ENCODE peak calls at places on chromosomes 16 and 17, in five cellular contexts. One of them, this sample, is unnamed.

GRCh38 chr16:17334096-17334495 is 136.7 kb downstream of the XYLT1 start:
- DNase-seq in stimulated activated CD4-positive, alpha-beta T cell treated with anti-CD3 and anti-CD28 coated beads, Interleukin-1b, Interleukin-23, amount 100 ng/mL, for 24 hours: no peak
- DNase-seq in stimulated activated CD8-positive, alpha-beta memory T cell treated with anti-CD3 and anti-CD28 coated beads, Interleukin-4, amount 100 ng/mL, for 24 hours: no peak
- DNase-seq in HepG2: no peak
- DNase-seq in activated CD4-positive, alpha-beta T cell treated with anti-CD3 and anti-CD28 coated beads, Interleukin-2, amount 10 ng/mL, durations not matched to agents 7 days and 5 days: no peak
- DNase-seq in this sample: no peak

GRCh38 chr16:1458336-1458976 is 14.1 kb upstream of the CCDC154 start:
- DNase-seq in stimulated activated CD8-positive, alpha-beta memory T cell treated with anti-CD3 and anti-CD28 coated beads, Interleukin-4, amount 100 ng/mL, for 24 hours: no peak
- DNase-seq in activated CD4-positive, alpha-beta T cell treated with anti-CD3 and anti-CD28 coated beads, Interleukin-2, amount 10 ng/mL, durations not matched to agents 7 days and 5 days: no peak
- DNase-seq in stimulated activated CD4-positive, alpha-beta T cell treated with anti-CD3 and anti-CD28 coated beads, Interleukin-1b, Interleukin-23, amount 100 ng/mL, for 24 hours: no peak
- DNase-seq in HepG2: no peak
- DNase-seq in this sample: no peak

GRCh38 chr17:29143894-29144293 is 36.3 kb downstream of the MYO18A start:
- DNase-seq in stimulated activated CD8-positive, alpha-beta memory T cell treated with anti-CD3 and anti-CD28 coated beads, Interleukin-4, amount 100 ng/mL, for 24 hours: no peak
- DNase-seq in HepG2: peak; percentile 69
- DNase-seq in stimulated activated CD4-positive, alpha-beta T cell treated with anti-CD3 and anti-CD28 coated beads, Interleukin-1b, Interleukin-23, amount 100 ng/mL, for 24 hours: no peak
- DNase-seq in activated CD4-positive, alpha-beta T cell treated with anti-CD3 and anti-CD28 coated beads, Interleukin-2, amount 10 ng/mL, durations not matched to agents 7 days and 5 days: peak; percentile 22
- DNase-seq in this sample: no peak

GRCh38 chr16:1159973-1160772 is 7.3 kb downstream of the CACNA1H start:
- DNase-seq in HepG2: peak; percentile 83
- DNase-seq in stimulated activated CD8-positive, alpha-beta memory T cell treated with anti-CD3 and anti-CD28 coated beads, Interleukin-4, amount 100 ng/mL, for 24 hours: no peak
- DNase-seq in stimulated activated CD4-positive, alpha-beta T cell treated with anti-CD3 and anti-CD28 coated beads, Interleukin-1b, Interleukin-23, amount 100 ng/mL, for 24 hours: no peak
- DNase-seq in activated CD4-positive, alpha-beta T cell treated with anti-CD3 and anti-CD28 coated beads, Interleukin-2, amount 10 ng/mL, durations not matched to agents 7 days and 5 days: no peak
- DNase-seq in this sample: no peak

GRCh38 chr17:8375738-8376259 is 705 bp downstream of the KRABD2 start:
- DNase-seq in stimulated activated CD8-positive, alpha-beta memory T cell treated with anti-CD3 and anti-CD28 coated beads, Interleukin-4, amount 100 ng/mL, for 24 hours: no peak
- DNase-seq in HepG2: no peak
- DNase-seq in stimulated activated CD4-positive, alpha-beta T cell treated with anti-CD3 and anti-CD28 coated beads, Interleukin-1b, Interleukin-23, amount 100 ng/mL, for 24 hours: no peak
- DNase-seq in activated CD4-positive, alpha-beta T cell treated with anti-CD3 and anti-CD28 coated beads, Interleukin-2, amount 10 ng/mL, durations not matched to agents 7 days and 5 days: no peak
- DNase-seq in this sample: no peak

GRCh38 chr17:19646788-19647696 is 1.5 kb upstream of the ALDH3A2 start:
- DNase-seq in activated CD4-positive, alpha-beta T cell treated with anti-CD3 and anti-CD28 coated beads, Interleukin-2, amount 10 ng/mL, durations not matched to agents 7 days and 5 days: no peak
- DNase-seq in HepG2: peak; percentile 69
- DNase-seq in stimulated activated CD4-positive, alpha-beta T cell treated with anti-CD3 and anti-CD28 coated beads, Interleukin-1b, Interleukin-23, amount 100 ng/mL, for 24 hours: no peak
- DNase-seq in stimulated activated CD8-positive, alpha-beta memory T cell treated with anti-CD3 and anti-CD28 coated beads, Interleukin-4, amount 100 ng/mL, for 24 hours: no peak
- DNase-seq in this sample: no peak

GRCh38 chr16:66924527-66925321 is 611 bp downstream of the RRAD start:
- DNase-seq in stimulated activated CD4-positive, alpha-beta T cell treated with anti-CD3 and anti-CD28 coated beads, Interleukin-1b, Interleukin-23, amount 100 ng/mL, for 24 hours: no peak
- DNase-seq in activated CD4-positive, alpha-beta T cell treated with anti-CD3 and anti-CD28 coated beads, Interleukin-2, amount 10 ng/mL, durations not matched to agents 7 days and 5 days: peak; percentile 35
- DNase-seq in stimulated activated CD8-positive, alpha-beta memory T cell treated with anti-CD3 and anti-CD28 coated beads, Interleukin-4, amount 100 ng/mL, for 24 hours: no peak
- DNase-seq in HepG2: no peak
- DNase-seq in this sample: no peak

GRCh38 chr17:7922499-7923289 is 6.6 kb upstream of the RNF227 start:
- DNase-seq in HepG2: no peak
- DNase-seq in activated CD4-positive, alpha-beta T cell treated with anti-CD3 and anti-CD28 coated beads, Interleukin-2, amount 10 ng/mL, durations not matched to agents 7 days and 5 days: peak; percentile 86
- DNase-seq in stimulated activated CD8-positive, alpha-beta memory T cell treated with anti-CD3 and anti-CD28 coated beads, Interleukin-4, amount 100 ng/mL, for 24 hours: peak; percentile 71
- DNase-seq in stimulated activated CD4-positive, alpha-beta T cell treated with anti-CD3 and anti-CD28 coated beads, Interleukin-1b, Interleukin-23, amount 100 ng/mL, for 24 hours: peak; percentile 55
- DNase-seq in this sample: peak; percentile 80

GRCh38 chr17:7845359-7846062 is 9.4 kb upstream of the TMEM88 start:
- DNase-seq in HepG2: no peak
- DNase-seq in stimulated activated CD4-positive, alpha-beta T cell treated with anti-CD3 and anti-CD28 coated beads, Interleukin-1b, Interleukin-23, amount 100 ng/mL, for 24 hours: no peak
- DNase-seq in activated CD4-positive, alpha-beta T cell treated with anti-CD3 and anti-CD28 coated beads, Interleukin-2, amount 10 ng/mL, durations not matched to agents 7 days and 5 days: no peak
- DNase-seq in stimulated activated CD8-positive, alpha-beta memory T cell treated with anti-CD3 and anti-CD28 coated beads, Interleukin-4, amount 100 ng/mL, for 24 hours: no peak
- DNase-seq in this sample: no peak